ENCODE peak calls at places on chromosomes 11 and 22, in eight cellular contexts. T is tibial artery, X is heart left ventricle, B is H9, W is Peyer's patch, C is HepG2, Q is gastrocnemius medialis, U is lower lobe of right lung. G is an unnamed sample. For H3K4me1, the result is how much of the 10 kb centered on the place peaks cover.

GRCh38 chr11:3049430-3050243 is 7.6 kb downstream of the CARS1 start:
- DNase-seq in T (peak), X (peak), B (no peak), W (peak), C (no peak), Q (peak), U (peak), G (no peak)

GRCh38 chr11:111633756-111634362 is 31.6 kb downstream of the SIK2 start:
- DNase-seq in T (no peak), X (no peak), B (no peak), W (no peak), C (peak), Q (no peak), U (no peak), G (no peak)

GRCh38 chr11:61095022-61095421 is 7.3 kb upstream of the CD5 start:
- DNase-seq in T (no peak), X (no peak), B (no peak), W (no peak), C (no peak), Q (no peak), U (no peak), G (peak)

GRCh38 chr11:14972581-14973490 is 685 bp upstream of the CALCA start:
- DNase-seq in T (no peak), X (no peak), B (peak), W (no peak), C (no peak), Q (no peak), U (no peak), G (peak)

GRCh38 chr11:40230821-40231220 is 1228.6 kb downstream of the LRRC4C start:
- DNase-seq in T (no peak), X (no peak), B (no peak), W (no peak), C (no peak), Q (no peak), U (no peak), G (no peak)

GRCh38 chr22:46726066-46726985 is 11.7 kb downstream of the CERK start:
- DNase-seq in T (no peak), X (peak), B (no peak), W (no peak), C (no peak), Q (no peak), U (no peak), G (peak)

GRCh38 chr11:68449951-68450350 is 10.6 kb upstream of the PPP6R3 start:
- DNase-seq in T (peak), X (peak), B (no peak), W (peak), C (no peak), Q (no peak), U (peak), G (no peak)

GRCh38 chr11:60786811-60787567 is 1.9 kb downstream of the MS4A10 start:
- DNase-seq in T (no peak), X (peak), B (no peak), W (peak), C (no peak), Q (peak), U (peak), G (no peak)

GRCh38 chr11:58905141-58905715 is 34.1 kb upstream of the GLYATL1 start:
- DNase-seq in T (no peak), X (peak), B (peak), W (peak), C (no peak), Q (no peak), U (peak), G (peak)

GRCh38 chr11:61575886-61576516 is 4.9 kb downstream of the SYT7 start:
- DNase-seq in T (no peak), X (peak), B (no peak), W (no peak), C (no peak), Q (no peak), U (no peak), G (no peak)

GRCh38 chr11:106021181-106021966 is 666 bp downstream of the MSANTD4 start:
- DNase-seq in T (no peak), X (no peak), B (no peak), W (no peak), C (peak), Q (no peak), U (no peak), G (no peak)

GRCh38 chr11:6604081-6604626 is 580 bp downstream of the ILK start:
- DNase-seq in T (peak), X (peak), B (peak), W (peak), C (peak), Q (no peak), U (no peak), G (peak)

GRCh38 chr11:75263944-75264349 is 23.4 kb downstream of the TPBGL start:
- DNase-seq in T (peak), X (peak), B (no peak), W (no peak), C (no peak), Q (no peak), U (peak), G (peak)

GRCh38 chr22:41940853-41941765 is 5.8 kb downstream of the CENPM start:
- DNase-seq in T (peak), X (peak), B (peak), W (peak), C (peak), Q (peak), U (peak), G (peak)

GRCh38 chr11:134515081-134515960 is 103.3 kb upstream of the B3GAT1 start:
- DNase-seq in T (peak), X (no peak), B (no peak), W (peak), C (no peak), Q (no peak), U (peak), G (peak)

GRCh38 chr11:23124996-23125395 is 264.7 kb upstream of the CCDC179 start:
- DNase-seq in T (no peak), X (no peak), B (no peak), W (no peak), C (peak), Q (no peak), U (no peak), G (no peak)

GRCh38 chr11:15053201-15053685 is 20.1 kb upstream of the CALCB start:
- DNase-seq in T (no peak), X (no peak), B (no peak), W (no peak), C (no peak), Q (no peak), U (no peak), G (no peak)

GRCh38 chr22:24391836-24392217 is 35.6 kb upstream of the ADORA2A start:
- DNase-seq in T (no peak), X (peak), B (no peak), W (no peak), C (no peak), Q (no peak), U (no peak), G (no peak)

GRCh38 chr11:73087730-73088129 is 54.4 kb downstream of the FCHSD2 start:
- DNase-seq in T (no peak), X (no peak), B (no peak), W (no peak), C (no peak), Q (no peak), U (no peak), G (no peak)

GRCh38 chr11:81036168-81036870 is 1595.5 kb upstream of the TENM4 start:
- DNase-seq in T (no peak), X (no peak), B (no peak), W (no peak), C (no peak), Q (no peak), U (no peak), G (no peak)

GRCh38 chr22:26906464-26906863 is 249.1 kb downstream of the MIAT start:
- DNase-seq in T (no peak), X (no peak), B (no peak), W (no peak), C (no peak), Q (no peak), U (no peak), G (no peak)

GRCh38 chr11:16790484-16791240 is 52.2 kb downstream of the C11orf58 start:
- DNase-seq in T (no peak), X (no peak), B (no peak), W (peak), C (no peak), Q (no peak), U (no peak), G (no peak)

GRCh38 chr22:47177334-47177815 is 414.9 kb downstream of the TBC1D22A start:
- DNase-seq in T (no peak), X (no peak), B (peak), W (no peak), C (no peak), Q (no peak), U (peak), G (peak)

GRCh38 chr11:3010521-3011275 is 18.6 kb upstream of the NAP1L4 start:
- DNase-seq in T (no peak), X (no peak), B (no peak), W (peak), C (no peak), Q (no peak), U (no peak), G (no peak)

GRCh38 chr11:70877151-70877550 is 375.2 kb downstream of the SHANK2 start:
- DNase-seq in T (no peak), X (no peak), B (no peak), W (no peak), C (no peak), Q (no peak), U (no peak), G (no peak)

GRCh38 chr11:76598426-76598839 is 72.1 kb downstream of the LRRC32 start:
- DNase-seq in T (no peak), X (no peak), B (peak), W (peak), C (peak), Q (no peak), U (no peak), G (peak)

GRCh38 chr11:61062181-61062955 is 39.9 kb upstream of the CD5 start:
- DNase-seq in T (peak), X (no peak), B (peak), W (no peak), C (no peak), Q (no peak), U (peak), G (peak)

GRCh38 chr11:8217926-8218325 is 45.8 kb downstream of the LMO1 start:
- DNase-seq in T (no peak), X (no peak), B (no peak), W (no peak), C (no peak), Q (no peak), U (no peak), G (no peak)

DNA sequence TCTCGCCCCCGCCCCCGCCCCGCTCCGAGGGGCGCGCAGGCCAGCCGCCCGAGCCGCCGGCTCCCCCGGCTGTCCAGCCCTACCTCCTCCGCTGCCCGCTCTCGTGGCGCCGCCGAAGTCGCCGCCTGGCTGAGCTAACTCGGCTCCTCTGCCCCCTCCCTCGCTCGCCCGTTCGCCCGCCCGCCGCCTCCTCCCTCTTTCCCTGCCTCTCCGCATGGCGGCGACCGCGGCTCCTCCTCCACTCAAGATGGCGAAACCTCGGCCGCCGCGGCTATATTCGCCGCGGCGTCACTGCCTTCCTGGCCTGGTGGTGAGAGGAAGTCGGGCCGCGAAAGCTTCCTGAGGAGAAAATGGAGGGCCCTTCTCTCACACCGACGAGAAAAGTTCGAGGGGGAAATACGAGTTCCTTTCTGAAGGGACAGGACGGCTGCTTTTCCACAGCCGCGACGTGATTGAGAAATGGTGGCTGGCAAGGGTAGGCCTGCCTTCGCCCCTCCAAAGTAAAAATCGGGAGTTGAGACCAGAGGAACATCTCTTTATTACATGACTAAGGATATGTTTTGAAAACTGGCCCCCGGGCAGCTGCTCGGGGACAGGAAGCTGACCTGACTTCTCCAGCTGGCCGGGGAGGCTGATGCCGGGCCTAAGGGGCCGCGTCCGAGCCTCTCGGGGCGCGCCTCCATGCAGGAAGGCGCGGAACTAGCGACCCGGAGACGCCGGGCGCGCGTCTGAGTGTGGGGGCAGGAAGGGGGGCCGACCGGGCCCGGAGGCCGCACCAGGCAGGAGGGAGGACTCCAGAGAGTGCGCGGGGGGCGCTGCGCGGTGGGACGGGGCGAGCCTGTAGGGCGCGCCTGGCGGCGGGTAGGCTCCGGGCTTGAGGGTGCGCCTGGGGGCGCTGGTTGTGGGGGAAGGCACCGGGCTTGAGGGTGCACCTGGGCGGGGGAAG is at the start of gene DDX6:
- DNase-seq in T (peak), X (peak), B (peak), W (peak), C (peak), Q (peak), U (peak), G (peak)
- TF ChIP-seq CTCF in T (no peak), X (peak), B (no peak), W (peak), C (peak), Q (peak), U (peak), G (no peak)

GRCh38 chr22:31100762-31101525 is 6.4 kb downstream of the SELENOM start:
- DNase-seq in T (no peak), X (no peak), B (no peak), W (peak), C (no peak), Q (no peak), U (no peak), G (peak)
- H3K4me1 ChIP-seq in T (half or more), X (half or more), B (under half), W (under half), C (under half), Q (under half), U (under half), G (under half)

GRCh38 chr22:49426098-49426497 is 401.6 kb downstream of the BRD1 start:
- DNase-seq in T (no peak), X (no peak), B (no peak), W (no peak), C (no peak), Q (no peak), U (no peak), G (no peak)

GRCh38 chr22:49420651-49421050 is 407.0 kb downstream of the BRD1 start:
- DNase-seq in T (no peak), X (no peak), B (no peak), W (no peak), C (no peak), Q (no peak), U (no peak), G (no peak)

GRCh38 chr22:49422668-49423067 is 405.0 kb downstream of the BRD1 start:
- DNase-seq in T (no peak), X (no peak), B (no peak), W (no peak), C (no peak), Q (no peak), U (no peak), G (no peak)

GRCh38 chr22:49425356-49425755 is 402.3 kb downstream of the BRD1 start:
- DNase-seq in T (no peak), X (no peak), B (no peak), W (no peak), C (no peak), Q (no peak), U (no peak), G (no peak)

DNA sequence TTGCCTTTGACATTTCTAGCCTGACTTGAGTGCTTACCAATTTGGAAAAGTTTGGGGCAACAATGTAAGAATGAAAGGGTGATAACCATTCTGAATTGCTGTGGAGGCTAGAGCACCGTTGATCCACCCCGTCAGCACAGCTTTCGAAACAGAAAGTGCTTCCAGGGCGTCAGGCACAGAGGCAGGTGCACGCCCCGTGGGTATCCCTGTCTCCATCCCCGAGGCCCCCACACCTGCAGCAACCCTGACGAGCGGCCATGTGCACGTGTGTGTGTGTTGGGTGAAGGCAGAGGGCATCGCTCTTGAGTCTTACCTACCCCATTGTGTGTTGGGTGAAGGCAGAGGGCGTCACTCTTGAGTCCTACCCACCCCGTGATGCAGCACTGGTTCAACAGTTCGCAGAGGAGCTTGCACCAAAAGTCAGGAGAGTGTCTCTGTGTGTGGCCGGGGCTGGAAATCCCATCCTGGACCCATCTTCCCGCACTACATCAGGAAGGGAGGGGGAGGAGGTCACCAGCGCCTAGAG is 404.5 kb downstream of the BRD1 start:
- DNase-seq in T (no peak), X (no peak), B (no peak), W (no peak), C (no peak), Q (no peak), U (no peak), G (no peak)
- H3K27ac ChIP-seq in T (no peak), X (no peak), B (no peak), W (no peak), C (no peak), Q (no peak), U (no peak), G (no peak)

GRCh38 chr11:43639920-43640319 is 40.6 kb upstream of the HSD17B12 start:
- DNase-seq in T (no peak), X (no peak), B (no peak), W (no peak), C (no peak), Q (no peak), U (no peak), G (no peak)

GRCh38 chr11:43639224-43639623 is 41.3 kb upstream of the HSD17B12 start:
- DNase-seq in T (no peak), X (no peak), B (no peak), W (no peak), C (no peak), Q (no peak), U (no peak), G (no peak)

GRCh38 chr11:43643898-43644625 is 36.5 kb upstream of the HSD17B12 start:
- DNase-seq in T (peak), X (peak), B (peak), W (peak), C (peak), Q (peak), U (peak), G (peak)

GRCh38 chr11:43638717-43639116 is 41.8 kb upstream of the HSD17B12 start:
- DNase-seq in T (no peak), X (no peak), B (no peak), W (no peak), C (no peak), Q (no peak), U (no peak), G (no peak)
- TF ChIP-seq CTCF in T (no peak), X (no peak), B (no peak), W (no peak), C (no peak), Q (no peak), U (no peak), G (no peak)

GRCh38 chr11:19676508-19677379 is 35.9 kb upstream of the NAV2 start:
- DNase-seq in T (peak), X (peak), B (no peak), W (no peak), C (no peak), Q (no peak), U (no peak), G (no peak)
- H3K4me1 ChIP-seq in T (half or more), X (half or more), B (under half), W (under half), C (under half), Q (under half), U (half or more), G (under half)

G was measured in endodermal cell.